ENCODE peak calls at places on chromosomes 3 and 15, in eight cellular contexts. One of them, this sample, is unnamed.

GRCh38 chr15:51250217-51251011 is 88.0 kb downstream of the CYP19A1 start:
- DNase-seq in upper lobe of right lung: no peak
- DNase-seq in left ventricle myocardium inferior: no peak
- DNase-seq in cardiac muscle cell: no peak
- DNase-seq in HCT116: no peak
- DNase-seq in lung: no peak
- DNase-seq in prostate gland: no peak
- DNase-seq in SK-N-SH: no peak
- DNase-seq in this sample: no peak

GRCh38 chr15:59594493-59594942 is 17.1 kb upstream of the GCNT3 start:
- DNase-seq in upper lobe of right lung: no peak
- DNase-seq in left ventricle myocardium inferior: no peak
- DNase-seq in cardiac muscle cell: peak; percentile 8
- DNase-seq in HCT116: no peak
- DNase-seq in lung: no peak
- DNase-seq in prostate gland: no peak
- DNase-seq in SK-N-SH: no peak
- DNase-seq in this sample: no peak

GRCh38 chr3:135908225-135908624 is 57.3 kb upstream of the PPP2R3A start:
- DNase-seq in upper lobe of right lung: no peak
- DNase-seq in left ventricle myocardium inferior: no peak
- DNase-seq in cardiac muscle cell: no peak
- DNase-seq in HCT116: peak; percentile 10
- DNase-seq in lung: no peak
- DNase-seq in prostate gland: peak; percentile 27
- DNase-seq in SK-N-SH: no peak
- DNase-seq in this sample: peak; percentile 93

GRCh38 chr3:60707452-60708020 is 543.7 kb downstream of the FHIT start:
- DNase-seq in upper lobe of right lung: no peak
- DNase-seq in left ventricle myocardium inferior: no peak
- DNase-seq in cardiac muscle cell: no peak
- DNase-seq in HCT116: no peak
- DNase-seq in lung: no peak
- DNase-seq in prostate gland: no peak
- DNase-seq in SK-N-SH: no peak
- DNase-seq in this sample: no peak

GRCh38 chr15:40479024-40479423 is 8.2 kb downstream of the CHST14 start:
- DNase-seq in upper lobe of right lung: peak; percentile 36
- DNase-seq in left ventricle myocardium inferior: no peak
- DNase-seq in cardiac muscle cell: no peak
- DNase-seq in HCT116: no peak
- DNase-seq in lung: no peak
- DNase-seq in prostate gland: no peak
- DNase-seq in SK-N-SH: no peak
- DNase-seq in this sample: no peak

GRCh38 chr15:38252481-38253311 is at the start of gene SPRED1:
- DNase-seq in upper lobe of right lung: peak; percentile 91
- DNase-seq in left ventricle myocardium inferior: peak; percentile 82
- DNase-seq in cardiac muscle cell: peak; percentile 19
- DNase-seq in HCT116: no peak
- DNase-seq in lung: peak; percentile 62
- DNase-seq in prostate gland: peak; percentile 67
- DNase-seq in SK-N-SH: peak; percentile 76
- DNase-seq in this sample: no peak

GRCh38 chr3:100782906-100783305 is 73.6 kb downstream of the TFG start:
- DNase-seq in upper lobe of right lung: no peak
- DNase-seq in left ventricle myocardium inferior: no peak
- DNase-seq in cardiac muscle cell: no peak
- DNase-seq in HCT116: no peak
- DNase-seq in lung: no peak
- DNase-seq in prostate gland: no peak
- DNase-seq in SK-N-SH: no peak
- DNase-seq in this sample: no peak

GRCh38 chr3:174270841-174271240 is 588.3 kb upstream of the NAALADL2 start:
- DNase-seq in upper lobe of right lung: no peak
- DNase-seq in left ventricle myocardium inferior: no peak
- DNase-seq in cardiac muscle cell: no peak
- DNase-seq in HCT116: no peak
- DNase-seq in lung: no peak
- DNase-seq in prostate gland: no peak
- DNase-seq in SK-N-SH: no peak
- DNase-seq in this sample: no peak

GRCh38 chr3:30098656-30099454 is 507.5 kb upstream of the TGFBR2 start:
- DNase-seq in upper lobe of right lung: no peak
- DNase-seq in left ventricle myocardium inferior: no peak
- DNase-seq in cardiac muscle cell: no peak
- DNase-seq in HCT116: peak; percentile 19
- DNase-seq in lung: no peak
- DNase-seq in prostate gland: no peak
- DNase-seq in SK-N-SH: no peak
- DNase-seq in this sample: no peak

GRCh38 chr3:148861277-148861869 is 3.7 kb upstream of the CPA3 start:
- DNase-seq in upper lobe of right lung: no peak
- DNase-seq in left ventricle myocardium inferior: no peak
- DNase-seq in cardiac muscle cell: peak; percentile 42
- DNase-seq in HCT116: peak; percentile 40
- DNase-seq in lung: no peak
- DNase-seq in prostate gland: no peak
- DNase-seq in SK-N-SH: peak; percentile 39
- DNase-seq in this sample: peak; percentile 9

GRCh38 chr15:44038801-44039200 is 156.3 kb downstream of the FRMD5 start:
- DNase-seq in upper lobe of right lung: no peak
- DNase-seq in left ventricle myocardium inferior: no peak
- DNase-seq in cardiac muscle cell: peak; percentile 76
- DNase-seq in HCT116: no peak
- DNase-seq in lung: no peak
- DNase-seq in prostate gland: no peak
- DNase-seq in SK-N-SH: no peak
- DNase-seq in this sample: no peak

GRCh38 chr15:57358611-57359010 is 17.7 kb upstream of the CGNL1 start:
- DNase-seq in upper lobe of right lung: no peak
- DNase-seq in left ventricle myocardium inferior: no peak
- DNase-seq in cardiac muscle cell: no peak
- DNase-seq in HCT116: no peak
- DNase-seq in lung: no peak
- DNase-seq in prostate gland: no peak
- DNase-seq in SK-N-SH: no peak
- DNase-seq in this sample: no peak

GRCh38 chr3:119161240-119161639 is 12.2 kb upstream of the UPK1B start:
- DNase-seq in upper lobe of right lung: no peak
- DNase-seq in left ventricle myocardium inferior: no peak
- DNase-seq in cardiac muscle cell: no peak
- DNase-seq in HCT116: no peak
- DNase-seq in lung: no peak
- DNase-seq in prostate gland: no peak
- DNase-seq in SK-N-SH: no peak
- DNase-seq in this sample: no peak

GRCh38 chr3:189664311-189664710 is 33.1 kb downstream of the TP63 start:
- DNase-seq in upper lobe of right lung: no peak
- DNase-seq in left ventricle myocardium inferior: no peak
- DNase-seq in cardiac muscle cell: no peak
- DNase-seq in HCT116: no peak
- DNase-seq in lung: no peak
- DNase-seq in prostate gland: no peak
- DNase-seq in SK-N-SH: no peak
- DNase-seq in this sample: no peak

GRCh38 chr15:71975816-71976150 is 142.2 kb downstream of the MYO9A start:
- DNase-seq in upper lobe of right lung: no peak
- DNase-seq in left ventricle myocardium inferior: no peak
- DNase-seq in cardiac muscle cell: no peak
- DNase-seq in HCT116: no peak
- DNase-seq in lung: no peak
- DNase-seq in prostate gland: no peak
- DNase-seq in SK-N-SH: no peak
- DNase-seq in this sample: no peak

GRCh38 chr15:71971905-71972304 is 146.0 kb downstream of the MYO9A start:
- DNase-seq in upper lobe of right lung: no peak
- DNase-seq in left ventricle myocardium inferior: no peak
- DNase-seq in cardiac muscle cell: no peak
- DNase-seq in HCT116: no peak
- DNase-seq in lung: no peak
- DNase-seq in prostate gland: no peak
- DNase-seq in SK-N-SH: no peak
- DNase-seq in this sample: no peak

GRCh38 chr15:71970435-71970834 is 147.5 kb downstream of the MYO9A start:
- DNase-seq in upper lobe of right lung: no peak
- DNase-seq in left ventricle myocardium inferior: no peak
- DNase-seq in cardiac muscle cell: no peak
- DNase-seq in HCT116: no peak
- DNase-seq in lung: no peak
- DNase-seq in prostate gland: no peak
- DNase-seq in SK-N-SH: no peak
- DNase-seq in this sample: no peak

GRCh38 chr15:71974211-71974610 is 143.7 kb downstream of the MYO9A start:
- DNase-seq in upper lobe of right lung: no peak
- DNase-seq in left ventricle myocardium inferior: no peak
- DNase-seq in cardiac muscle cell: no peak
- DNase-seq in HCT116: no peak
- DNase-seq in lung: no peak
- DNase-seq in prostate gland: no peak
- DNase-seq in SK-N-SH: no peak
- DNase-seq in this sample: no peak

GRCh38 chr15:71973366-71973765 is 144.6 kb downstream of the MYO9A start:
- DNase-seq in upper lobe of right lung: no peak
- DNase-seq in left ventricle myocardium inferior: no peak
- DNase-seq in cardiac muscle cell: no peak
- DNase-seq in HCT116: no peak
- DNase-seq in lung: no peak
- DNase-seq in prostate gland: no peak
- DNase-seq in SK-N-SH: no peak
- DNase-seq in this sample: no peak
- H3K4me3 ChIP-seq in upper lobe of right lung: no peak overlapping the region
- H3K4me3 ChIP-seq in left ventricle myocardium inferior: no peak overlapping the region
- H3K4me3 ChIP-seq in cardiac muscle cell: no peak overlapping the region
- H3K4me3 ChIP-seq in HCT116: no peak overlapping the region
- H3K4me3 ChIP-seq in lung: no peak overlapping the region
- H3K4me3 ChIP-seq in prostate gland: no peak overlapping the region
- H3K4me3 ChIP-seq in SK-N-SH: no peak overlapping the region
- H3K4me3 ChIP-seq in this sample: no peak overlapping the region

DNA sequence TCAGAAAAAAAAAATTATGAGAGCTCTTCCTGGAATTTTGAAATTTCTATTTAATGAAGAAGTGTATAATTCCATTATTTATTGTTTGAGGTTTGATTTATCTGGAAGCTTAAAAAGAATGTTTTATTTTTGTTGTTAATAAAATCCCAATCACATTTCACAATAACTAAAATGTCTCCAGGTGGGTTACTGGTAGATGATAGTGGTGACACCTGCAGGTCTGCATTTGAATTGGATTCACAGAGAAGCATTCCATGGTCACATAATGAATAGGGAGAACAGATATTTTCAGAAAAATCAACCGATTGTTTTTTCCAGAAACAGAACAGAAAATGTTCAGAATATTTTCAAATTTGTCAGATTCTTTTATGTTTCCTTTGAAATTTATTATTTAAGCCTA is 48.3 kb downstream of the ASB7 start:
- DNase-seq in upper lobe of right lung: no peak
- DNase-seq in left ventricle myocardium inferior: no peak
- DNase-seq in cardiac muscle cell: no peak
- DNase-seq in HCT116: no peak
- DNase-seq in lung: no peak
- DNase-seq in prostate gland: no peak
- DNase-seq in SK-N-SH: no peak
- DNase-seq in this sample: no peak
- TF ChIP-seq CTCF in upper lobe of right lung: no peak
- TF ChIP-seq CTCF in left ventricle myocardium inferior: no peak
- TF ChIP-seq CTCF in cardiac muscle cell: no peak
- TF ChIP-seq CTCF in HCT116: peak; percentile 45
- TF ChIP-seq CTCF in lung: no peak
- TF ChIP-seq CTCF in prostate gland: no peak
- TF ChIP-seq CTCF in SK-N-SH: peak; percentile 27
- TF ChIP-seq CTCF in this sample: peak; percentile 19

GRCh38 chr15:25248583-25249235 is 190.1 kb downstream of the UBE3A start:
- DNase-seq in upper lobe of right lung: peak; percentile 54
- DNase-seq in left ventricle myocardium inferior: peak; percentile 8
- DNase-seq in cardiac muscle cell: no peak
- DNase-seq in HCT116: no peak
- DNase-seq in lung: no peak
- DNase-seq in prostate gland: no peak
- DNase-seq in SK-N-SH: no peak
- DNase-seq in this sample: no peak

GRCh38 chr15:25251700-25252390 is 187.0 kb downstream of the UBE3A start:
- DNase-seq in upper lobe of right lung: peak; percentile 46
- DNase-seq in left ventricle myocardium inferior: peak; percentile 5
- DNase-seq in cardiac muscle cell: no peak
- DNase-seq in HCT116: no peak
- DNase-seq in lung: no peak
- DNase-seq in prostate gland: no peak
- DNase-seq in SK-N-SH: no peak
- DNase-seq in this sample: no peak

GRCh38 chr15:25249236-25250010 is 189.4 kb downstream of the UBE3A start:
- DNase-seq in upper lobe of right lung: peak; percentile 46
- DNase-seq in left ventricle myocardium inferior: no peak
- DNase-seq in cardiac muscle cell: no peak
- DNase-seq in HCT116: no peak
- DNase-seq in lung: no peak
- DNase-seq in prostate gland: no peak
- DNase-seq in SK-N-SH: no peak
- DNase-seq in this sample: no peak

GRCh38 chr15:25250011-25250596 is 188.7 kb downstream of the UBE3A start:
- DNase-seq in upper lobe of right lung: no peak
- DNase-seq in left ventricle myocardium inferior: peak; percentile 6
- DNase-seq in cardiac muscle cell: no peak
- DNase-seq in HCT116: no peak
- DNase-seq in lung: no peak
- DNase-seq in prostate gland: no peak
- DNase-seq in SK-N-SH: no peak
- DNase-seq in this sample: no peak

DNA sequence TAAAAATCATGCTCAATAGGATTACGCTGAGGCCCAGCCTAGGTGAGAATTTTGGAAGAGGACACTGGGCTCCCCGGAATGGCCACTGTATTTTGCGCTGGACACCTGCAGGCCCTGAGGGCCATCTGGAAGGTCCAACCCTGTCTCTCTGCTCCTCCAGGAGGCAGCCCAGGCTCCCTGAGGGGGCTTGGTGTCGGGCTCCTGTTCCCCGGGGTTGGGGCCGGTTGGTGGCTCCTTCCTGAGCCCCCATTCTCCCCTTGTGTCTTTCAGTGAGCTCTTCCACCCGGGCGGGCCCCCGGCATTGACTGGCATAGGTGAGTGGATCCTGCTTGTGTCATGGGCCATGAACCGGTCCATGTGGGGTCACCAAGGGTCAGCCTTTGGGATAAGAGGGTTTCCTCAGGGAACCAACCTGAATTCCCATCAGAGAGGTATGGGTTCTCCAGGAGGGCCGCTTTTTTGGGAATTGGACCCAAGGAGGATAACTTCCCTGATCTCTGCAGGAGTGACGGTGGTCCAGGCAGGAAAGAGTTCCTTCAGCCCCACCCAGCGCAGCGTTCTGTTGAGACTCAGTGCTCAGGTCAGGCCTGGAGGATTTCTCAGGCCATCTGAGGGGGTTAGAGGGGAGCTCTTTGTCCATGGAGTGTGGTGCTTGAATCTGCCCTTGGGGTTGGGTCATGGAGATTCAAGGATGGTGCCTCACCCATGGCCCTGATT is 187.8 kb downstream of the UBE3A start:
- DNase-seq in upper lobe of right lung: peak; percentile 49
- DNase-seq in left ventricle myocardium inferior: peak; percentile 4
- DNase-seq in cardiac muscle cell: no peak
- DNase-seq in HCT116: no peak
- DNase-seq in lung: no peak
- DNase-seq in prostate gland: no peak
- DNase-seq in SK-N-SH: no peak
- DNase-seq in this sample: no peak
- H3K9me3 ChIP-seq in upper lobe of right lung: peaks cover 3% of the 10 kb centered on the region
- H3K9me3 ChIP-seq in left ventricle myocardium inferior: peaks cover 57% of the 10 kb centered on the region
- H3K9me3 ChIP-seq in cardiac muscle cell: no peaks in the 10 kb centered on the region
- H3K9me3 ChIP-seq in HCT116: peaks cover 15% of the 10 kb centered on the region
- H3K9me3 ChIP-seq in lung: peaks cover 60% of the 10 kb centered on the region
- H3K9me3 ChIP-seq in prostate gland: no peaks in the 10 kb centered on the region
- H3K9me3 ChIP-seq in SK-N-SH: no peaks in the 10 kb centered on the region
- H3K9me3 ChIP-seq in this sample: peaks cover 20% of the 10 kb centered on the region

GRCh38 chr3:37163262-37164020 is 10.9 kb downstream of the LRRFIP2 start:
- DNase-seq in upper lobe of right lung: no peak
- DNase-seq in left ventricle myocardium inferior: no peak
- DNase-seq in cardiac muscle cell: no peak
- DNase-seq in HCT116: no peak
- DNase-seq in lung: no peak
- DNase-seq in prostate gland: no peak
- DNase-seq in SK-N-SH: peak; percentile 20
- DNase-seq in this sample: no peak
- H3K4me3 ChIP-seq in upper lobe of right lung: no peak overlapping the region
- H3K4me3 ChIP-seq in left ventricle myocardium inferior: no peak overlapping the region
- H3K4me3 ChIP-seq in cardiac muscle cell: no peak overlapping the region
- H3K4me3 ChIP-seq in HCT116: no peak overlapping the region
- H3K4me3 ChIP-seq in lung: no peak overlapping the region
- H3K4me3 ChIP-seq in prostate gland: no peak overlapping the region
- H3K4me3 ChIP-seq in SK-N-SH: no peak overlapping the region
- H3K4me3 ChIP-seq in this sample: peak overlapping the region; percentile 51